ENCODE peak calls at places on chromosomes 7 and 10, in eight cellular contexts. M, K, U, Z, W, P, J and E are unnamed samples.

GRCh38 chr10:8075282-8076260 is 21.1 kb downstream of the GATA3 start:
- DNase-seq in M (no peak), K (no peak), U (no peak), Z (no peak), W (no peak), P (no peak), J (peak; percentile 50), E (no peak)

GRCh38 chr10:125757742-125758141 is 17.9 kb downstream of the MMP21 start:
- DNase-seq in M (no peak), K (no peak), U (no peak), Z (no peak), W (no peak), P (no peak), J (no peak), E (no peak)

GRCh38 chr7:94741179-94741578 is 85.2 kb upstream of the SGCE start:
- DNase-seq in M (no peak), K (no peak), U (no peak), Z (no peak), W (peak; percentile 3), P (no peak), J (no peak), E (no peak)

GRCh38 chr10:129758180-129758579 is 205.9 kb downstream of the EBF3 start:
- DNase-seq in M (peak; percentile 31), K (no peak), U (no peak), Z (no peak), W (no peak), P (no peak), J (no peak), E (no peak)

GRCh38 chr7:155405399-155406318 is 52.3 kb upstream of the EN2 start:
- DNase-seq in M (no peak), K (no peak), U (no peak), Z (no peak), W (no peak), P (peak; percentile 22), J (peak; percentile 32), E (no peak)

GRCh38 chr7:91082854-91083495 is 181.3 kb upstream of the FZD1 start:
- DNase-seq in M (no peak), K (peak; percentile 48), U (no peak), Z (no peak), W (peak; percentile 67), P (peak; percentile 76), J (no peak), E (peak; percentile 49)

GRCh38 chr7:2759736-2760097 is 71.7 kb downstream of the AMZ1 start:
- DNase-seq in M (no peak), K (no peak), U (no peak), Z (no peak), W (no peak), P (no peak), J (no peak), E (no peak)

GRCh38 chr10:43203491-43204393 is 63.1 kb downstream of the RASGEF1A start:
- DNase-seq in M (peak; percentile 63), K (no peak), U (peak; percentile 46), Z (no peak), W (peak; percentile 15), P (no peak), J (peak; percentile 65), E (no peak)

GRCh38 chr10:34033067-34033466 is 698.6 kb upstream of the NRP1 start:
- DNase-seq in M (no peak), K (no peak), U (no peak), Z (no peak), W (no peak), P (no peak), J (no peak), E (no peak)

GRCh38 chr10:79184141-79184625 is 115.4 kb downstream of the ZMIZ1 start:
- DNase-seq in M (no peak), K (no peak), U (peak; percentile 79), Z (no peak), W (peak; percentile 74), P (peak; percentile 65), J (no peak), E (peak; percentile 80)

GRCh38 chr7:29946428-29947186 is 43.0 kb downstream of the SCRN1 start:
- DNase-seq in M (no peak), K (no peak), U (peak; percentile 57), Z (peak; percentile 25), W (peak; percentile 54), P (peak; percentile 41), J (no peak), E (peak; percentile 39)

GRCh38 chr7:45890902-45891461 is 2.7 kb downstream of the IGFBP1 start:
- DNase-seq in M (no peak), K (peak; percentile 47), U (no peak), Z (no peak), W (peak; percentile 68), P (peak; percentile 73), J (peak; percentile 49), E (peak; percentile 60)

GRCh38 chr10:7956508-7956907 is 98.0 kb upstream of the GATA3 start:
- DNase-seq in M (no peak), K (peak; percentile 42), U (no peak), Z (no peak), W (peak; percentile 86), P (peak; percentile 85), J (no peak), E (peak; percentile 86)

GRCh38 chr10:50990568-50991495 is 83.5 kb upstream of the PRKG1 start:
- DNase-seq in M (peak; percentile 82), K (peak; percentile 50), U (peak; percentile 77), Z (no peak), W (peak; percentile 91), P (peak; percentile 93), J (peak; percentile 82), E (peak; percentile 92)

GRCh38 chr7:108249458-108249857 is 119.3 kb upstream of the LAMB4 start:
- DNase-seq in M (no peak), K (no peak), U (no peak), Z (no peak), W (no peak), P (no peak), J (no peak), E (no peak)

DNA sequence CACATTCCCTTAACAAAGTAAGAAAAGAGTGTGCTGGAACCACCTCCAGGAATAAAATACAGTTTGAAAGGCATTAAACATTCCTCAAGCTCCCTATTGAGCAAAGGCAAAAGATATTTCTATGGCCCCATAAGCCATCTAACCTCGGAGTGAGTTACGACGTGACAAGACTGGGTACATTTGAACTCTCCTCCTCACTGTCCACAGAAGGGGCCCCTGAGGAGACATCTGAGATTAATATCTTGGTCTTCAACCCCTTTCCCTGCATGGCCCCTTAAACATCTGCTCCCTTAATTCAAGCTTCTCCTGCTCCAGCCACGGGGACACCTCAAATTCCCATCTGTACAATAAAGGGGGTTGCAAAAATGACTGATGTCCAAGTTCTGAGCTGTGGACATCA is 526 bp downstream of the GIMAP1 start:
- DNase-seq in M (no peak), K (no peak), U (no peak), Z (no peak), W (no peak), P (no peak), J (no peak), E (no peak)
- H3K4me3 ChIP-seq in M (peak overlapping the region; percentile 45), K (no peak overlapping the region), U (peak overlapping the region; percentile 0), Z (no peak overlapping the region), W (no peak overlapping the region), P (no peak overlapping the region), J (no peak overlapping the region), E (no peak overlapping the region)

GRCh38 chr7:48627153-48627552 is 297.2 kb upstream of the CDC14C start:
- DNase-seq in M (no peak), K (no peak), U (no peak), Z (no peak), W (no peak), P (no peak), J (no peak), E (no peak)
- H3K4me3 ChIP-seq in M (no peak overlapping the region), K (no peak overlapping the region), U (no peak overlapping the region), Z (no peak overlapping the region), W (no peak overlapping the region), P (no peak overlapping the region), J (no peak overlapping the region), E (no peak overlapping the region)

GRCh38 chr10:73246322-73246782 is 703 bp downstream of the DNAJC9 start:
- DNase-seq in M (no peak), K (no peak), U (no peak), Z (no peak), W (no peak), P (peak; percentile 14), J (no peak), E (no peak)

GRCh38 chr10:73248259-73248724 is 1.2 kb upstream of the DNAJC9 start:
- DNase-seq in M (no peak), K (no peak), U (no peak), Z (no peak), W (no peak), P (no peak), J (no peak), E (no peak)

GRCh38 chr10:73247509-73248258 is 629 bp upstream of the DNAJC9 start:
- DNase-seq in M (no peak), K (no peak), U (no peak), Z (no peak), W (no peak), P (no peak), J (no peak), E (no peak)

GRCh38 chr10:73246783-73247508 is at the start of gene DNAJC9:
- DNase-seq in M (peak; percentile 98), K (peak; percentile 75), U (peak; percentile 97), Z (peak; percentile 84), W (peak; percentile 92), P (peak; percentile 86), J (peak; percentile 98), E (peak; percentile 90)

DNA sequence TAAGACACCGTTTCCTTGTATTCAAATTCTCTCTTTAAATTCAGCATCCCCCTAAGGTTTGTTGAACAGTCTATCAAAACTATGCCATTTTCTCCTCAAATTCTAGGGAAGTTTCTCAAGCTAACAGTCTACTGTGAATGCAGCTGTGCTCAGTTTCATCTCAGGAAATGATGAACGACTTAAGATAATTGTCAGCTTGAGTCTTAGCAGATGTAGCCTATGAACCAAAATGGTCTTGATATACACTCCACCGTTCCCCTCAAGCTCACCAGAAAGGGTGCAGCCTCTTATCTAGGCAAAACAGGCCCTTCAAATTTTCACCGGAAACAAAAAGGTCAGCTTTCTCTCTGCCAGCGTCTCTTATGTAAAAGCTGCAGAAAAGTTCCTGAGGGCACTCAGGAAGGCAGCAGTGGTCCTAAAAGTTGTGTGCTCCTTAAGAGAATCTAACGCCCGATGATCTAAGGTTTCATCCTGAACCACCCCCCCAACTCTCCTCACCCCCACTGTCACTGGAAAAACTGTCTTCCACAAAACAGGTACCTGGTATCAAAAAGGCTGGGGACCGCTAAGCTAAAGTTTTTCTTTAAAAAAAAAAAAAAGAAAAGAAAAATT is 2.1 kb downstream of the DNAJC9 start:
- DNase-seq in M (no peak), K (no peak), U (no peak), Z (no peak), W (peak; percentile 31), P (peak; percentile 21), J (no peak), E (no peak)
- H3K4me3 ChIP-seq in M (no peak overlapping the region), K (peak overlapping the region; percentile 85), U (no peak overlapping the region), Z (no peak overlapping the region), W (peak overlapping the region; percentile 78), P (peak overlapping the region; percentile 90), J (peak overlapping the region; percentile 96), E (peak overlapping the region; percentile 93)

GRCh38 chr10:76779163-76779820 is 858.3 kb downstream of the KCNMA1 start:
- DNase-seq in M (no peak), K (peak; percentile 87), U (no peak), Z (peak; percentile 22), W (no peak), P (peak; percentile 50), J (peak; percentile 68), E (peak; percentile 55)
- H3K4me3 ChIP-seq in M (no peak overlapping the region), K (no peak overlapping the region), U (no peak overlapping the region), Z (no peak overlapping the region), W (no peak overlapping the region), P (no peak overlapping the region), J (peak overlapping the region; percentile 22), E (no peak overlapping the region)